ENCODE peak calls at places on chromosomes 1 and 21, in four cellular contexts. C, L, Y and U are unnamed samples.

GRCh38 chr1:193406901-193407300 is 220.5 kb upstream of the B3GALT2 start:
- DNase-seq in Y (peak; percentile 24), L (peak; percentile 40), C (no peak), U (no peak)

GRCh38 chr1:15969321-15969880 is 6.5 kb downstream of the ZBTB17 start:
- DNase-seq in L (no peak), Y (no peak), C (no peak), U (no peak)

GRCh38 chr1:246121533-246121932 is 385.5 kb downstream of the SMYD3 start:
- DNase-seq in C (no peak), Y (no peak), L (no peak), U (no peak)

GRCh38 chr1:240441684-240442083 is 170.3 kb downstream of the GREM2 start:
- DNase-seq in L (no peak), C (no peak), Y (no peak), U (no peak)

GRCh38 chr1:2801535-2802291 is at the start of gene TTC34:
- DNase-seq in C (peak; percentile 69), L (no peak), Y (peak; percentile 63), U (no peak)

GRCh38 chr1:204325944-204326343 is 33.8 kb downstream of the PLEKHA6 start:
- DNase-seq in Y (no peak), L (no peak), C (no peak), U (no peak)

GRCh38 chr21:44658913-44659595 is 1.3 kb downstream of the KRTAP12-3 start:
- DNase-seq in Y (no peak), C (no peak), L (no peak), U (no peak)

GRCh38 chr1:103561612-103562395 is 9.6 kb upstream of the AMY2B start:
- DNase-seq in L (no peak), C (no peak), Y (no peak), U (no peak)

GRCh38 chr1:54365020-54365797 is 41.0 kb downstream of the SSBP3 start:
- DNase-seq in Y (no peak), C (no peak), L (no peak), U (no peak)

GRCh38 chr1:94496076-94496755 is 45.3 kb downstream of the F3 start:
- DNase-seq in C (no peak), L (no peak), Y (no peak), U (no peak)

GRCh38 chr1:232943679-232944252 is 6.6 kb upstream of the NTPCR start:
- DNase-seq in C (no peak), L (no peak), Y (no peak), U (peak; percentile 60)

GRCh38 chr1:218874313-218874712 is 299.4 kb upstream of the LYPLAL1 start:
- DNase-seq in C (no peak), L (peak; percentile 77), Y (no peak), U (peak; percentile 77)

GRCh38 chr1:98468111-98468717 is 193.3 kb upstream of the SNX7 start:
- DNase-seq in L (peak; percentile 64), Y (peak; percentile 7), C (no peak), U (peak; percentile 24)

GRCh38 chr1:63322248-63322943 is at the start of gene FOXD3:
- DNase-seq in C (peak; percentile 74), Y (peak; percentile 41), L (no peak), U (no peak)

GRCh38 chr1:231581859-231582258 is 44.7 kb upstream of the DISC1 start:
- DNase-seq in Y (no peak), L (no peak), C (no peak), U (no peak)

GRCh38 chr21:39097981-39098380 is 85.3 kb downstream of the PSMG1 start:
- DNase-seq in Y (no peak), L (no peak), C (no peak), U (no peak)

GRCh38 chr1:58465825-58466617 is 80.5 kb downstream of the OMA1 start:
- DNase-seq in C (no peak), L (peak; percentile 71), Y (no peak), U (no peak)

GRCh38 chr1:36864182-36865079 is 169.9 kb downstream of the GRIK3 start:
- DNase-seq in C (peak; percentile 28), L (no peak), Y (no peak), U (no peak)

GRCh38 chr1:244353572-244354091 is 98.1 kb downstream of the ADSS2 start:
- DNase-seq in C (peak; percentile 67), L (peak; percentile 38), Y (peak; percentile 93), U (peak; percentile 76)

GRCh38 chr1:208652300-208653160 is 408.3 kb upstream of the PLXNA2 start:
- DNase-seq in L (peak; percentile 32), C (peak; percentile 48), Y (peak; percentile 18), U (peak; percentile 10)

GRCh38 chr1:68254667-68255226 is 22.4 kb upstream of the WLS start:
- DNase-seq in Y (no peak), C (no peak), L (no peak), U (no peak)

GRCh38 chr1:205407970-205408369 is 13.9 kb downstream of the LEMD1 start:
- DNase-seq in Y (no peak), C (no peak), L (no peak), U (no peak)

GRCh38 chr1:57424231-57425027 is 569 bp upstream of the DAB1 start:
- DNase-seq in Y (no peak), C (no peak), L (no peak), U (peak; percentile 7)

GRCh38 chr1:19582318-19582717 is 61.8 kb upstream of the NBL1 start:
- DNase-seq in Y (peak; percentile 25), L (no peak), C (peak; percentile 79), U (no peak)

GRCh38 chr1:25232866-25233784 is 823 bp upstream of the SYF2 start:
- DNase-seq in Y (peak; percentile 76), C (peak; percentile 91), L (peak; percentile 55), U (peak; percentile 63)

GRCh38 chr1:14485285-14485684 is 113.2 kb upstream of the KAZN start:
- DNase-seq in C (no peak), Y (no peak), L (no peak), U (no peak)

GRCh38 chr1:73781257-73781656 is 416.7 kb downstream of the LRRIQ3 start:
- DNase-seq in C (no peak), Y (no peak), L (no peak), U (no peak)

DNA sequence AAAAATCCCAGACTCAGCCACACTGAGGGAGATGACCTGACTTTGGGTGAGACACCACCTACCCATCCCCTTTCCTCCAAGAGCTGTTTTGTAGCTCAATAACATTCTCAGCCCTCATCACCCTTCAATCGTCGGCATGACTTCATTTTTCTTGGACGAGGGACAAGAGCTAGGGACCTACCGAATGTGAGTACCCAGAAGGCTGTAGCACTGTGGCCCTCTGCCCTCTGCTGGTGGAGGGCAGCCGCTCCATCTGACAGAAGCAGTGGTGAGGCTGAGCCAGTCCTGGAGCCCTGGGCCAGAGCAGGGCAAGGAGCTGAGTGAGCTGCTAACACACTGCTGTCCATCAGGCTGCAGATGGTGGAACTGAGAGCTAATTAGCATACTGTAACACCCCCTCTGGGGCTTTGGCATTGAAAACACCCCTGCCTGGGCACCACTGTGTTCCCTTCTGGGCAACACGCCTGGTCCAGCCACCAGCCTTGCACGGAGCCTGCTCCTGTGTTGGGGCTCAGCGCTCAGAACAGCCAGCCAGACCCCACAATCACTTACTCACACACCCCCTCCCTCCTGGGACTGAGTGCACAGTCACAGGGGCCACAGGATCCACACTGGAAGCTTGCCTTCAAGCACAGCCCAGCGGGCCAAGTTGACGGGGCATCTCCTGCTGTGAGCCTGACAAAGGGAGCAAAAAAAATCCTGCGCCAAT is 18.3 kb upstream of the ALPL start:
- DNase-seq in L (no peak), C (no peak), Y (peak; percentile 55), U (no peak)
- TF ChIP-seq CTCF in L (peak; percentile 59), C (peak; percentile 37), Y (peak; percentile 41), U (peak; percentile 77)

GRCh38 chr1:17881761-17882160 is 126.6 kb downstream of the ACTL8 start:
- DNase-seq in L (no peak), C (no peak), Y (no peak), U (no peak)
- TF ChIP-seq CTCF in L (no peak), C (no peak), Y (no peak), U (no peak)

GRCh38 chr1:26234644-26235384 is 814 bp downstream of the CEP85 start:
- DNase-seq in C (no peak), Y (peak; percentile 28), L (no peak), U (no peak)
- TF ChIP-seq CTCF in C (no peak), Y (no peak), L (peak; percentile 3), U (peak; percentile 15)

GRCh38 chr1:26693557-26694184 is 2.1 kb upstream of the ARID1A start:
- DNase-seq in Y (no peak), C (no peak), L (no peak), U (no peak)

GRCh38 chr1:26692793-26693490 is 2.9 kb upstream of the ARID1A start:
- DNase-seq in C (peak; percentile 94), L (peak; percentile 96), Y (peak; percentile 90), U (peak; percentile 97)

GRCh38 chr1:26690576-26691031 is 5.2 kb upstream of the ARID1A start:
- DNase-seq in Y (no peak), L (no peak), C (no peak), U (no peak)

GRCh38 chr1:26694185-26694572 is 1.6 kb upstream of the ARID1A start:
- DNase-seq in L (no peak), Y (no peak), C (no peak), U (no peak)

DNA sequence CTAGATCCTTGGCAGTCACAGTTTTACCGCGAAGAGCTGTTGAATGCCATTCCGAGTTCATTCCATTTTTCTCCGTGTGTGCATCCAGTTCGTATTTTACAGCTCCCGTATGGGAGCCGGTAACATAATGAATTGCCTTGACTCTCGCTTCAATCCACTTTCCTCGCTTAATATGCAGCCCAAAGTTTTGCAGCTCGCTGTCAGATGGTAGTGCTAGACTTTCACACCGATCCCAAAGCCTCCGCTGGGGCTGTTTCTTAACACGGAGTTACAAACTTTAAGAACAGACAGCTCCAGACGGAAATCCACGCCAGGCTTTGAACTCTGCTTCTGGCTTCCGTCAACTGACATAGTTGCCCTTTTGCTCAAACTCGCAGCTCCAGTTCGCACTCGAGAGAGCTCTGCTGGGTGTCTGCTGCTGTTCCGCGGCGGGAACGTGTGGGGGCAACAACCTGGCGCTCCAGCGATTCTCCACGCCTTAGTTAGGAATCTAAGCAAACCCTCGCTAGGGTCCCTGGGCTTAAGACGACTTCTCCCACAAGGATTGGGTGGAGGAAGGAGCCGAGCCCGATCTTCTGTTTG is 3.5 kb upstream of the ARID1A start:
- DNase-seq in C (peak; percentile 83), L (peak; percentile 92), Y (peak; percentile 79), U (peak; percentile 77)
- TF ChIP-seq CTCF in C (peak; percentile 24), L (peak; percentile 14), Y (peak; percentile 9), U (peak; percentile 14)

DNA sequence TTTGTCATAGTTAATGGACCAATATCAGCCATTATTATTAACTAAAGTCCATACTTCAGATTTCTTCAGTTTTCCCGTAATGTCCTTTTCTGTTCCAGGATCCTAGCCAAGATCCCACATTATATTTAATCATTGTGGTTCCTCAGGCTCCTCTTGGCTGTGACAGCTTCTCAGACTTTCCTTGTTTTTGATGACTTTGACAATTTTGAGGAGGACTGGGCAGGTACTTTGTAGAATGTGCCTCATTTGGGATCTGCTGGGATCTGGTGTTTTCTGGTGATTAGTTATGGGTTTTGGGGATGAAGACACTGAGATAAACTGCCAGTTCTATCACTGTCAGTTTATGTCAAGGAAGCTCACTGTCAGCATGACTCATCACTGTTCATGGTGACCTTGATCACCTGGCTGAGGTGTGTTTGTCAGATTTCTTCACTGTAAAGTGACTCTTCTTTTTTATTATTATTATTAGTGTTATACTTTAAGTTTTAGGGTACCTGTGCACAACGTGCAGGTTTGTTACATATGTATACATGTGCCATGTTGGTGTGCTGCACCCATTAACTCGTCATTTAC is 66.3 kb downstream of the PCBP3 start:
- DNase-seq in L (no peak), Y (no peak), C (no peak), U (no peak)
- TF ChIP-seq CTCF in L (no peak), Y (no peak), C (no peak), U (no peak)

DNA sequence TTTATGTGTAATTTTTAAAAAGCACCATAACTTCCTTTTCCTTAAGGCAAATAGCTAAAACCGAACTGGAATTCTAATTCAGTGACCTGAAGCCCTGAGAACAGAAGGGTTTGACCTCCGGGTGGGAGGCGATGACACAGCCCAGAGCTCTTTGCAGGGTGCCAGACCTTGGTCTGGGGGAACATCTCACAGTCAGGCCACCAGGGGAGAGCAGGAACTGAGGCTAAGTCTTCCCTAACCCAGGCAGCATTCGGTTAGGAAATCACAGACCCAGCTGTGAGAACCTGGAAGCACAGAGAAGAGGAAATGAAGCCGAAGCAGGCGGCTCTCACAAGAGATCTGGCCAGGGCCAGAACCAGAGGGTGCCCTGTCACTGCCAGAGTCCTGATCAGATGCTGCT is 444.8 kb downstream of the TTLL7 start:
- DNase-seq in L (no peak), C (no peak), Y (no peak), U (no peak)
- TF ChIP-seq CTCF in L (no peak), C (no peak), Y (no peak), U (no peak)